ENCODE peak calls at places on chromosomes 16 and 17, in nine cellular contexts. P is naive B cell; A is aorta; V is cardiac muscle cell; F is smooth muscle cell of the brain vasculature; S is foreskin keratinocyte; M is WTC11; O is NCI-H345; T is stimulated activated CD4-positive, alpha-beta T cell treated with anti-CD3 and anti-CD28 coated beads, Interleukin-1b, Interleukin-23, amount 100 ng/mL, for 1 hour. C is an unnamed sample.

GRCh38 chr16:54335230-54335629 is 48.6 kb upstream of the IRX3 start:
- DNase-seq in P (no peak), A (no peak), V (no peak), F (no peak), S (no peak), M (no peak), O (no peak), T (no peak), C (no peak)

GRCh38 chr17:9886141-9886930 is 18.7 kb downstream of the RCVRN start:
- DNase-seq in P (no peak), A (no peak), V (no peak), F (no peak), S (no peak), M (no peak), O (no peak), T (no peak), C (no peak)

GRCh38 chr17:73359987-73360410 is 48.2 kb upstream of the CDC42EP4 start:
- DNase-seq in P (no peak), A (no peak), V (no peak), F (no peak), S (no peak), M (peak; percentile 81), O (peak; percentile 69), T (no peak), C (no peak)

GRCh38 chr17:42436401-42436800 is 13.3 kb upstream of the CAVIN1 start:
- DNase-seq in P (no peak), A (no peak), V (peak; percentile 98), F (peak; percentile 89), S (no peak), M (no peak), O (peak; percentile 19), T (no peak), C (no peak)

GRCh38 chr17:33927732-33928133 is 327.4 kb upstream of the CCL2 start:
- DNase-seq in P (no peak), A (no peak), V (peak; percentile 6), F (no peak), S (no peak), M (no peak), O (no peak), T (no peak), C (no peak)

GRCh38 chr17:34382586-34383224 is 19.7 kb upstream of the CCL1 start:
- DNase-seq in P (no peak), A (no peak), V (no peak), F (no peak), S (no peak), M (no peak), O (no peak), T (no peak), C (no peak)

GRCh38 chr17:39920218-39921210 is 2.1 kb upstream of the GSDMB start:
- DNase-seq in P (no peak), A (no peak), V (no peak), F (no peak), S (no peak), M (no peak), O (no peak), T (no peak), C (no peak)

GRCh38 chr16:28845173-28846079 is 722 bp downstream of the TUFM start:
- DNase-seq in P (no peak), A (peak; percentile 78), V (peak; percentile 26), F (no peak), S (peak; percentile 22), M (peak; percentile 24), O (peak; percentile 9), T (no peak), C (no peak)

GRCh38 chr17:11935734-11936406 is 61.4 kb downstream of the ZNF18 start:
- DNase-seq in P (peak; percentile 5), A (no peak), V (peak; percentile 69), F (peak; percentile 20), S (no peak), M (peak; percentile 75), O (peak; percentile 47), T (no peak), C (no peak)

GRCh38 chr16:72256398-72257048 is 84.6 kb upstream of the PMFBP1 start:
- DNase-seq in P (no peak), A (no peak), V (peak; percentile 67), F (no peak), S (peak; percentile 24), M (no peak), O (no peak), T (no peak), C (no peak)

GRCh38 chr17:68344701-68345136 is 53.4 kb downstream of the ARSG start:
- DNase-seq in P (no peak), A (no peak), V (peak; percentile 39), F (no peak), S (no peak), M (no peak), O (no peak), T (no peak), C (no peak)

GRCh38 chr17:35192708-35193107 is 1.5 kb downstream of the SLC35G3 start:
- DNase-seq in P (no peak), A (no peak), V (no peak), F (no peak), S (no peak), M (no peak), O (no peak), T (no peak), C (no peak)

GRCh38 chr16:87601322-87602004 is 845 bp upstream of the JPH3 start:
- DNase-seq in P (no peak), A (no peak), V (no peak), F (no peak), S (no peak), M (no peak), O (no peak), T (no peak), C (no peak)